ENCODE peak calls at places on chromosomes 2 and 18, in seven cellular contexts. One of them, this sample, is unnamed.

GRCh38 chr2:69050802-69051201 is 37.8 kb downstream of the ANTXR1 start:
- DNase-seq in stimulated activated CD8-positive, alpha-beta memory T cell treated with anti-CD3 and anti-CD28 coated beads, Interleukin-7, amount 100 ng/mL, for 24 hours: no peak
- DNase-seq in left kidney: no peak
- DNase-seq in glutamatergic neuron: no peak
- DNase-seq in cardiac muscle cell: no peak
- DNase-seq in AG09319: no peak
- DNase-seq in ELF-1: no peak
- DNase-seq in this sample: no peak

GRCh38 chr18:23135679-23136325 is 517 bp downstream of the CABLES1 start:
- DNase-seq in ELF-1: peak
- DNase-seq in AG09319: no peak
- DNase-seq in stimulated activated CD8-positive, alpha-beta memory T cell treated with anti-CD3 and anti-CD28 coated beads, Interleukin-7, amount 100 ng/mL, for 24 hours: no peak
- DNase-seq in glutamatergic neuron: peak
- DNase-seq in cardiac muscle cell: peak
- DNase-seq in left kidney: peak
- DNase-seq in this sample: no peak

GRCh38 chr2:235116885-235117492 is 165.2 kb downstream of the SH3BP4 start:
- DNase-seq in stimulated activated CD8-positive, alpha-beta memory T cell treated with anti-CD3 and anti-CD28 coated beads, Interleukin-7, amount 100 ng/mL, for 24 hours: no peak
- DNase-seq in left kidney: peak
- DNase-seq in ELF-1: no peak
- DNase-seq in cardiac muscle cell: peak
- DNase-seq in glutamatergic neuron: no peak
- DNase-seq in AG09319: no peak
- DNase-seq in this sample: no peak

GRCh38 chr2:70460333-70460732 is 93.3 kb downstream of the TGFA start:
- DNase-seq in left kidney: peak
- DNase-seq in cardiac muscle cell: no peak
- DNase-seq in glutamatergic neuron: no peak
- DNase-seq in AG09319: no peak
- DNase-seq in ELF-1: no peak
- DNase-seq in stimulated activated CD8-positive, alpha-beta memory T cell treated with anti-CD3 and anti-CD28 coated beads, Interleukin-7, amount 100 ng/mL, for 24 hours: no peak
- DNase-seq in this sample: no peak

GRCh38 chr2:101152195-101153076 is 1.3 kb upstream of the TBC1D8 start:
- DNase-seq in cardiac muscle cell: peak
- DNase-seq in ELF-1: peak
- DNase-seq in AG09319: no peak
- DNase-seq in stimulated activated CD8-positive, alpha-beta memory T cell treated with anti-CD3 and anti-CD28 coated beads, Interleukin-7, amount 100 ng/mL, for 24 hours: no peak
- DNase-seq in glutamatergic neuron: peak
- DNase-seq in left kidney: peak
- DNase-seq in this sample: peak

GRCh38 chr18:24922491-24922890 is 429.5 kb downstream of the ZNF521 start:
- DNase-seq in stimulated activated CD8-positive, alpha-beta memory T cell treated with anti-CD3 and anti-CD28 coated beads, Interleukin-7, amount 100 ng/mL, for 24 hours: no peak
- DNase-seq in ELF-1: no peak
- DNase-seq in AG09319: no peak
- DNase-seq in cardiac muscle cell: no peak
- DNase-seq in glutamatergic neuron: no peak
- DNase-seq in left kidney: no peak
- DNase-seq in this sample: no peak

GRCh38 chr2:67091681-67092080 is 305.5 kb upstream of the ETAA1 start:
- DNase-seq in stimulated activated CD8-positive, alpha-beta memory T cell treated with anti-CD3 and anti-CD28 coated beads, Interleukin-7, amount 100 ng/mL, for 24 hours: no peak
- DNase-seq in glutamatergic neuron: no peak
- DNase-seq in cardiac muscle cell: no peak
- DNase-seq in AG09319: no peak
- DNase-seq in ELF-1: no peak
- DNase-seq in left kidney: no peak
- DNase-seq in this sample: no peak

GRCh38 chr18:13580351-13580750 is 146.0 kb downstream of the FAM210A start:
- DNase-seq in cardiac muscle cell: no peak
- DNase-seq in stimulated activated CD8-positive, alpha-beta memory T cell treated with anti-CD3 and anti-CD28 coated beads, Interleukin-7, amount 100 ng/mL, for 24 hours: no peak
- DNase-seq in ELF-1: no peak
- DNase-seq in AG09319: no peak
- DNase-seq in glutamatergic neuron: no peak
- DNase-seq in left kidney: no peak
- DNase-seq in this sample: no peak

GRCh38 chr2:80454628-80455027 is 150.1 kb upstream of the LRRTM1 start:
- DNase-seq in cardiac muscle cell: no peak
- DNase-seq in stimulated activated CD8-positive, alpha-beta memory T cell treated with anti-CD3 and anti-CD28 coated beads, Interleukin-7, amount 100 ng/mL, for 24 hours: no peak
- DNase-seq in ELF-1: no peak
- DNase-seq in AG09319: no peak
- DNase-seq in glutamatergic neuron: peak
- DNase-seq in left kidney: peak
- DNase-seq in this sample: no peak

GRCh38 chr2:229230911-229231310 is 40.2 kb downstream of the PID1 start:
- DNase-seq in left kidney: no peak
- DNase-seq in cardiac muscle cell: no peak
- DNase-seq in glutamatergic neuron: no peak
- DNase-seq in AG09319: no peak
- DNase-seq in ELF-1: no peak
- DNase-seq in stimulated activated CD8-positive, alpha-beta memory T cell treated with anti-CD3 and anti-CD28 coated beads, Interleukin-7, amount 100 ng/mL, for 24 hours: no peak
- DNase-seq in this sample: no peak

GRCh38 chr2:74576830-74577229 is 22.3 kb downstream of the DOK1 start:
- DNase-seq in glutamatergic neuron: no peak
- DNase-seq in cardiac muscle cell: peak
- DNase-seq in AG09319: peak
- DNase-seq in ELF-1: no peak
- DNase-seq in stimulated activated CD8-positive, alpha-beta memory T cell treated with anti-CD3 and anti-CD28 coated beads, Interleukin-7, amount 100 ng/mL, for 24 hours: no peak
- DNase-seq in left kidney: no peak
- DNase-seq in this sample: peak

GRCh38 chr2:235618039-235618438 is 124.2 kb downstream of the AGAP1 start:
- DNase-seq in glutamatergic neuron: no peak
- DNase-seq in left kidney: no peak
- DNase-seq in cardiac muscle cell: peak
- DNase-seq in ELF-1: no peak
- DNase-seq in stimulated activated CD8-positive, alpha-beta memory T cell treated with anti-CD3 and anti-CD28 coated beads, Interleukin-7, amount 100 ng/mL, for 24 hours: no peak
- DNase-seq in AG09319: no peak
- DNase-seq in this sample: no peak

GRCh38 chr2:172970660-172971059 is 105.0 kb upstream of the MAP3K20 start:
- DNase-seq in stimulated activated CD8-positive, alpha-beta memory T cell treated with anti-CD3 and anti-CD28 coated beads, Interleukin-7, amount 100 ng/mL, for 24 hours: no peak
- DNase-seq in glutamatergic neuron: no peak
- DNase-seq in left kidney: no peak
- DNase-seq in cardiac muscle cell: no peak
- DNase-seq in AG09319: no peak
- DNase-seq in ELF-1: no peak
- DNase-seq in this sample: no peak

GRCh38 chr2:170710609-170710979 is 4.5 kb upstream of the SP5 start:
- DNase-seq in glutamatergic neuron: no peak
- DNase-seq in cardiac muscle cell: no peak
- DNase-seq in ELF-1: no peak
- DNase-seq in left kidney: no peak
- DNase-seq in stimulated activated CD8-positive, alpha-beta memory T cell treated with anti-CD3 and anti-CD28 coated beads, Interleukin-7, amount 100 ng/mL, for 24 hours: no peak
- DNase-seq in AG09319: no peak
- DNase-seq in this sample: no peak

GRCh38 chr2:41241325-41242000 is 789.6 kb upstream of the SLC8A1 start:
- DNase-seq in glutamatergic neuron: no peak
- DNase-seq in left kidney: no peak
- DNase-seq in ELF-1: no peak
- DNase-seq in cardiac muscle cell: no peak
- DNase-seq in stimulated activated CD8-positive, alpha-beta memory T cell treated with anti-CD3 and anti-CD28 coated beads, Interleukin-7, amount 100 ng/mL, for 24 hours: no peak
- DNase-seq in AG09319: no peak
- DNase-seq in this sample: no peak

GRCh38 chr18:48951448-48952286 is 902 bp upstream of the SMAD7 start:
- DNase-seq in left kidney: peak
- DNase-seq in stimulated activated CD8-positive, alpha-beta memory T cell treated with anti-CD3 and anti-CD28 coated beads, Interleukin-7, amount 100 ng/mL, for 24 hours: peak
- DNase-seq in cardiac muscle cell: peak
- DNase-seq in glutamatergic neuron: peak
- DNase-seq in AG09319: peak
- DNase-seq in ELF-1: peak
- DNase-seq in this sample: peak

GRCh38 chr18:41121116-41121826 is 833.8 kb upstream of the PIK3C3 start:
- DNase-seq in cardiac muscle cell: peak
- DNase-seq in AG09319: no peak
- DNase-seq in stimulated activated CD8-positive, alpha-beta memory T cell treated with anti-CD3 and anti-CD28 coated beads, Interleukin-7, amount 100 ng/mL, for 24 hours: no peak
- DNase-seq in ELF-1: no peak
- DNase-seq in glutamatergic neuron: no peak
- DNase-seq in left kidney: no peak
- DNase-seq in this sample: peak

GRCh38 chr2:191478754-191479679 is 198.9 kb upstream of the NABP1 start:
- DNase-seq in left kidney: peak
- DNase-seq in stimulated activated CD8-positive, alpha-beta memory T cell treated with anti-CD3 and anti-CD28 coated beads, Interleukin-7, amount 100 ng/mL, for 24 hours: no peak
- DNase-seq in AG09319: peak
- DNase-seq in cardiac muscle cell: peak
- DNase-seq in glutamatergic neuron: peak
- DNase-seq in ELF-1: peak
- DNase-seq in this sample: peak

GRCh38 chr2:206799083-206799482 is 33.7 kb downstream of the FASTKD2 start:
- DNase-seq in AG09319: no peak
- DNase-seq in glutamatergic neuron: no peak
- DNase-seq in left kidney: no peak
- DNase-seq in stimulated activated CD8-positive, alpha-beta memory T cell treated with anti-CD3 and anti-CD28 coated beads, Interleukin-7, amount 100 ng/mL, for 24 hours: no peak
- DNase-seq in ELF-1: no peak
- DNase-seq in cardiac muscle cell: peak
- DNase-seq in this sample: no peak

GRCh38 chr2:134818321-134818720 is 20.1 kb upstream of the ACMSD start:
- DNase-seq in ELF-1: no peak
- DNase-seq in cardiac muscle cell: no peak
- DNase-seq in AG09319: no peak
- DNase-seq in glutamatergic neuron: no peak
- DNase-seq in left kidney: no peak
- DNase-seq in stimulated activated CD8-positive, alpha-beta memory T cell treated with anti-CD3 and anti-CD28 coated beads, Interleukin-7, amount 100 ng/mL, for 24 hours: no peak
- DNase-seq in this sample: no peak

GRCh38 chr18:68439672-68440071 is 275.2 kb downstream of the TMX3 start:
- DNase-seq in ELF-1: no peak
- DNase-seq in stimulated activated CD8-positive, alpha-beta memory T cell treated with anti-CD3 and anti-CD28 coated beads, Interleukin-7, amount 100 ng/mL, for 24 hours: no peak
- DNase-seq in glutamatergic neuron: no peak
- DNase-seq in AG09319: no peak
- DNase-seq in cardiac muscle cell: peak
- DNase-seq in left kidney: peak
- DNase-seq in this sample: no peak

GRCh38 chr2:23651187-23651983 is 266.4 kb downstream of the KLHL29 start:
- DNase-seq in cardiac muscle cell: peak
- DNase-seq in glutamatergic neuron: no peak
- DNase-seq in ELF-1: no peak
- DNase-seq in AG09319: no peak
- DNase-seq in left kidney: no peak
- DNase-seq in stimulated activated CD8-positive, alpha-beta memory T cell treated with anti-CD3 and anti-CD28 coated beads, Interleukin-7, amount 100 ng/mL, for 24 hours: no peak
- DNase-seq in this sample: peak

GRCh38 chr2:118875298-118875697 is 27.9 kb upstream of the EN1 start:
- DNase-seq in left kidney: peak
- DNase-seq in AG09319: no peak
- DNase-seq in glutamatergic neuron: no peak
- DNase-seq in cardiac muscle cell: no peak
- DNase-seq in ELF-1: no peak
- DNase-seq in stimulated activated CD8-positive, alpha-beta memory T cell treated with anti-CD3 and anti-CD28 coated beads, Interleukin-7, amount 100 ng/mL, for 24 hours: no peak
- DNase-seq in this sample: no peak

GRCh38 chr18:8703181-8703638 is 2.1 kb upstream of the MTCL1 start:
- DNase-seq in stimulated activated CD8-positive, alpha-beta memory T cell treated with anti-CD3 and anti-CD28 coated beads, Interleukin-7, amount 100 ng/mL, for 24 hours: no peak
- DNase-seq in cardiac muscle cell: no peak
- DNase-seq in glutamatergic neuron: no peak
- DNase-seq in left kidney: peak
- DNase-seq in ELF-1: peak
- DNase-seq in AG09319: no peak
- DNase-seq in this sample: no peak

GRCh38 chr2:239769574-239770145 is 255.5 kb downstream of the NDUFA10 start:
- DNase-seq in ELF-1: no peak
- DNase-seq in stimulated activated CD8-positive, alpha-beta memory T cell treated with anti-CD3 and anti-CD28 coated beads, Interleukin-7, amount 100 ng/mL, for 24 hours: no peak
- DNase-seq in left kidney: peak
- DNase-seq in cardiac muscle cell: no peak
- DNase-seq in AG09319: no peak
- DNase-seq in glutamatergic neuron: no peak
- DNase-seq in this sample: no peak

GRCh38 chr2:1835581-1836201 is 91.4 kb upstream of the PXDN start:
- DNase-seq in AG09319: no peak
- DNase-seq in stimulated activated CD8-positive, alpha-beta memory T cell treated with anti-CD3 and anti-CD28 coated beads, Interleukin-7, amount 100 ng/mL, for 24 hours: no peak
- DNase-seq in glutamatergic neuron: no peak
- DNase-seq in left kidney: no peak
- DNase-seq in ELF-1: peak
- DNase-seq in cardiac muscle cell: no peak
- DNase-seq in this sample: no peak

GRCh38 chr2:216693414-216694100 is 1.8 kb downstream of the IGFBP5 start:
- DNase-seq in ELF-1: no peak
- DNase-seq in cardiac muscle cell: no peak
- DNase-seq in stimulated activated CD8-positive, alpha-beta memory T cell treated with anti-CD3 and anti-CD28 coated beads, Interleukin-7, amount 100 ng/mL, for 24 hours: no peak
- DNase-seq in AG09319: no peak
- DNase-seq in left kidney: no peak
- DNase-seq in glutamatergic neuron: no peak
- DNase-seq in this sample: no peak

GRCh38 chr18:43067570-43067969 is 47.9 kb downstream of the RIT2 start:
- DNase-seq in glutamatergic neuron: no peak
- DNase-seq in left kidney: no peak
- DNase-seq in ELF-1: peak
- DNase-seq in AG09319: no peak
- DNase-seq in stimulated activated CD8-positive, alpha-beta memory T cell treated with anti-CD3 and anti-CD28 coated beads, Interleukin-7, amount 100 ng/mL, for 24 hours: no peak
- DNase-seq in cardiac muscle cell: no peak
- DNase-seq in this sample: no peak

GRCh38 chr2:24359129-24359528 is 1.2 kb downstream of the ITSN2 start:
- DNase-seq in stimulated activated CD8-positive, alpha-beta memory T cell treated with anti-CD3 and anti-CD28 coated beads, Interleukin-7, amount 100 ng/mL, for 24 hours: no peak
- DNase-seq in left kidney: no peak
- DNase-seq in AG09319: no peak
- DNase-seq in cardiac muscle cell: no peak
- DNase-seq in ELF-1: no peak
- DNase-seq in glutamatergic neuron: no peak
- DNase-seq in this sample: no peak

This sample was measured in GM04504.